ENCODE peak calls at places on chromosomes 2 and 18, in five cellular contexts. I is GM06990; C is stimulated activated CD4-positive, alpha-beta T cell treated with anti-CD3 and anti-CD28 coated beads, Interleukin-12 subunit alpha, Interleukin-12 subunit beta, amount 100 ng/mL, for 24 hours; Y is HFFc6; O is tibial artery. Q is an unnamed sample.
A peak's percentile ranks its signal among the peaks of the same experiment; 100 is the strongest.

GRCh38 chr2:105744909-105745853 is at the start of gene NCK2:
- DNase-seq in Y (no peak), C (no peak), I (peak; percentile 50), O (no peak), Q (no peak)

GRCh38 chr2:65035544-65035943 is 20.7 kb upstream of the CEP68 start:
- DNase-seq in I (no peak), C (no peak), Y (no peak), O (no peak), Q (no peak)

GRCh38 chr2:181812106-181812745 is 79.3 kb upstream of the ITPRID2 start:
- DNase-seq in I (no peak), Y (no peak), C (no peak), O (no peak), Q (no peak)

GRCh38 chr2:241888641-241889040 is 19.1 kb downstream of the RTP5 start:
- DNase-seq in O (no peak), C (no peak), Y (no peak), I (no peak), Q (no peak)

GRCh38 chr2:6368271-6368670 is 497.4 kb downstream of the CMPK2 start:
- DNase-seq in C (no peak), I (no peak), Y (peak; percentile 58), O (no peak), Q (no peak)

GRCh38 chr2:129906861-129907235 is 72.6 kb upstream of the RAB6C start:
- DNase-seq in Y (no peak), I (no peak), O (no peak), C (no peak), Q (no peak)

GRCh38 chr18:616380-616995 is 19.7 kb downstream of the CLUL1 start:
- DNase-seq in I (no peak), Y (peak; percentile 30), O (no peak), C (no peak), Q (no peak)

GRCh38 chr18:49725809-49726514 is 87.4 kb downstream of the ACAA2 start:
- DNase-seq in Y (peak; percentile 85), C (no peak), I (no peak), O (peak; percentile 70), Q (no peak)

GRCh38 chr2:113178891-113179290 is 5.1 kb downstream of the PSD4 start:
- DNase-seq in O (peak; percentile 23), I (no peak), C (peak; percentile 50), Y (no peak), Q (peak; percentile 66)

GRCh38 chr18:45353530-45353929 is 261.7 kb upstream of the SLC14A2 start:
- DNase-seq in O (no peak), I (no peak), C (no peak), Y (no peak), Q (no peak)

GRCh38 chr2:120243211-120243610 is 9.4 kb upstream of the RALB start:
- DNase-seq in Y (peak; percentile 42), I (no peak), O (no peak), C (no peak), Q (no peak)

GRCh38 chr2:126795661-126796060 is 103.0 kb upstream of the TEX51 start:
- DNase-seq in C (no peak), O (peak; percentile 29), I (no peak), Y (no peak), Q (no peak)

GRCh38 chr2:195810340-195811098 is 153.5 kb downstream of the SLC39A10 start:
- DNase-seq in I (no peak), C (no peak), Y (no peak), O (no peak), Q (no peak)

GRCh38 chr2:51650769-51651168 is 618.8 kb upstream of the NRXN1 start:
- DNase-seq in C (no peak), I (no peak), Y (no peak), O (no peak), Q (no peak)

GRCh38 chr2:176461686-176462376 is 192.6 kb downstream of the MTX2 start:
- DNase-seq in C (no peak), O (no peak), Y (no peak), I (no peak), Q (no peak)

GRCh38 chr2:187922841-187923240 is 368.6 kb upstream of the TFPI start:
- DNase-seq in O (no peak), C (no peak), Y (no peak), I (no peak), Q (no peak)

GRCh38 chr2:176579608-176580007 is 310.4 kb downstream of the MTX2 start:
- DNase-seq in Y (no peak), O (no peak), I (no peak), C (no peak), Q (no peak)

GRCh38 chr2:24577481-24577880 is 86.4 kb downstream of the NCOA1 start:
- DNase-seq in Y (no peak), I (peak; percentile 64), O (no peak), C (no peak), Q (no peak)

GRCh38 chr2:54538537-54538936 is 82.4 kb downstream of the SPTBN1 start:
- DNase-seq in O (no peak), I (no peak), Y (no peak), C (no peak), Q (no peak)

GRCh38 chr2:120937736-120938131 is 202.1 kb downstream of the GLI2 start:
- DNase-seq in Y (peak; percentile 74), C (no peak), O (no peak), I (no peak), Q (no peak)

GRCh38 chr18:79697178-79697577 is 17.6 kb downstream of the CTDP1 start:
- DNase-seq in C (no peak), O (no peak), Y (no peak), I (no peak), Q (no peak)

GRCh38 chr2:219618733-219619122 is 8.7 kb upstream of the SLC4A3 start:
- DNase-seq in O (no peak), C (no peak), I (no peak), Y (no peak), Q (no peak)

GRCh38 chr18:62984656-62985315 is 269.4 kb downstream of the PHLPP1 start:
- DNase-seq in I (no peak), O (no peak), C (no peak), Y (no peak), Q (no peak)

GRCh38 chr18:24076950-24077349 is 61.9 kb upstream of the CABYR start:
- DNase-seq in I (no peak), O (no peak), C (no peak), Y (no peak), Q (no peak)

GRCh38 chr2:28276076-28276618 is 116.5 kb upstream of the FOSL2 start:
- DNase-seq in C (no peak), Y (peak; percentile 100), I (peak; percentile 46), O (no peak), Q (peak; percentile 21)

GRCh38 chr2:14540003-14540402 is 92.5 kb upstream of the LRATD1 start:
- DNase-seq in I (peak; percentile 11), C (no peak), Y (no peak), O (no peak), Q (no peak)

GRCh38 chr2:233556756-233557736 is 9.5 kb downstream of the USP40 start:
- DNase-seq in I (no peak), O (no peak), C (no peak), Y (peak; percentile 61), Q (no peak)

GRCh38 chr2:217289153-217289908 is 429.5 kb upstream of the TNP1 start:
- DNase-seq in Y (no peak), O (no peak), I (no peak), C (no peak), Q (no peak)

GRCh38 chr2:71697106-71698010 is 244.0 kb downstream of the DYSF start:
- DNase-seq in C (no peak), I (no peak), Y (no peak), O (peak; percentile 20), Q (no peak)

GRCh38 chr2:189574793-189575475 is 5.7 kb downstream of the SLC40A1 start:
- DNase-seq in O (no peak), C (no peak), I (no peak), Y (no peak), Q (peak; percentile 10)

GRCh38 chr2:173075781-173076556 is at the start of gene MAP3K20:
- DNase-seq in O (peak; percentile 91), C (peak; percentile 43), Y (peak; percentile 63), I (peak; percentile 67), Q (peak; percentile 55)

GRCh38 chr18:23071285-23071684 is 64.0 kb upstream of the CABLES1 start:
- DNase-seq in I (peak; percentile 77), C (peak; percentile 52), O (no peak), Y (no peak), Q (peak; percentile 62)

GRCh38 chr18:48230459-48231113 is 178.6 kb downstream of the ZBTB7C start:
- DNase-seq in O (no peak), C (no peak), Y (peak; percentile 53), I (no peak), Q (peak; percentile 33)

GRCh38 chr2:130837175-130837810 is 579 bp downstream of the ARHGEF4 start:
- DNase-seq in O (no peak), I (no peak), Y (no peak), C (no peak), Q (no peak)

GRCh38 chr2:146576301-146576700 is 1268.5 kb upstream of the ACVR2A start:
- DNase-seq in I (no peak), O (no peak), Y (no peak), C (no peak), Q (no peak)

GRCh38 chr2:20348542-20348941 is 2.1 kb downstream of the PUM2 start:
- DNase-seq in Y (no peak), O (no peak), C (no peak), I (peak; percentile 26), Q (no peak)

GRCh38 chr2:164515746-164516145 is 105.5 kb downstream of the GRB14 start:
- DNase-seq in I (no peak), C (no peak), O (no peak), Y (no peak), Q (no peak)

GRCh38 chr2:47890711-47891368 is 15.5 kb downstream of the FBXO11 start:
- DNase-seq in Y (no peak), O (no peak), I (no peak), C (no peak), Q (no peak)

GRCh38 chr2:229330952-229331351 is 59.9 kb upstream of the PID1 start:
- DNase-seq in I (no peak), O (no peak), Y (no peak), C (no peak), Q (no peak)

Q was measured in activated CD4-positive, alpha-beta T cell treated with anti-CD3 and anti-CD28 coated beads, Interleukin-2, amount 50 U/mL, for 48 hours.